ENCODE peak calls at places on chromosome 11, in ten cellular contexts. U, I, F, V, R, Z, N, W, K and L are unnamed samples.

GRCh38 chr11:894575-895201 is 15.9 kb downstream of the CHID1 start:
- DNase-seq in W (no peak), K (no peak), Z (no peak), V (no peak), N (no peak), I (no peak), R (no peak), U (no peak), F (no peak), L (no peak)

GRCh38 chr11:75583710-75584658 is 21.9 kb downstream of the SERPINH1 start:
- DNase-seq in Z (peak), K (peak), U (no peak), R (no peak), W (peak), V (no peak), F (peak), N (no peak), I (peak), L (no peak)

GRCh38 chr11:111098091-111098490 is 147.4 kb upstream of the POU2AF2 start:
- DNase-seq in N (no peak), U (no peak), W (no peak), R (no peak), Z (peak), I (no peak), K (no peak), V (no peak), F (no peak), L (no peak)

GRCh38 chr11:110947100-110947499 is 234.9 kb upstream of the ARHGAP20 start:
- DNase-seq in I (no peak), U (no peak), W (no peak), N (no peak), F (no peak), R (no peak), Z (no peak), K (no peak), V (no peak), L (no peak)

GRCh38 chr11:119093951-119094815 is 7.5 kb downstream of the DPAGT1 start:
- DNase-seq in V (no peak), K (peak), N (peak), W (peak), Z (peak), F (peak), I (no peak), U (peak), R (peak), L (peak)

GRCh38 chr11:75143420-75143731 is 7.5 kb upstream of the SLCO2B1 start:
- DNase-seq in W (no peak), R (no peak), N (no peak), V (no peak), F (no peak), Z (no peak), U (no peak), K (no peak), I (no peak), L (no peak)

GRCh38 chr11:118532852-118533768 is 2.1 kb downstream of the TMEM25 start:
- DNase-seq in K (no peak), Z (no peak), I (no peak), W (no peak), V (no peak), R (no peak), N (no peak), F (no peak), U (no peak), L (no peak)

GRCh38 chr11:57396744-57397143 is 6.3 kb upstream of the PRG2 start:
- DNase-seq in K (no peak), R (no peak), N (no peak), I (no peak), W (no peak), V (no peak), Z (no peak), U (no peak), F (no peak), L (no peak)

GRCh38 chr11:10026514-10026913 is 267.5 kb downstream of the SBF2 start:
- DNase-seq in F (no peak), V (no peak), U (no peak), I (no peak), N (no peak), Z (no peak), R (peak), K (no peak), W (no peak), L (no peak)

GRCh38 chr11:119490253-119491006 is 67.5 kb upstream of the THY1 start:
- DNase-seq in W (no peak), Z (no peak), V (no peak), N (no peak), I (no peak), K (no peak), U (no peak), R (no peak), F (no peak), L (no peak)

GRCh38 chr11:67055812-67056211 is 835 bp upstream of the RHOD start:
- DNase-seq in U (peak), K (no peak), Z (no peak), I (no peak), F (no peak), V (no peak), R (no peak), N (no peak), W (no peak), L (no peak)

GRCh38 chr11:33980896-33981295 is 70.6 kb upstream of the CAPRIN1 start:
- DNase-seq in I (no peak), R (no peak), K (no peak), Z (no peak), U (no peak), V (no peak), N (no peak), W (no peak), F (no peak), L (no peak)